ENCODE peak calls at places on chromosome 18, in four cellular contexts. A, F, J and Y are unnamed samples.

GRCh38 chr18:28050561-28050960 is 126.4 kb downstream of the CDH2 start:
- DNase-seq in J (no peak), A (no peak), F (no peak), Y (no peak)

GRCh38 chr18:5521000-5521399 is 22.8 kb downstream of the EPB41L3 start:
- DNase-seq in A (no peak), J (no peak), F (no peak), Y (no peak)

GRCh38 chr18:697012-697411 is 15.4 kb downstream of the ENOSF1 start:
- DNase-seq in F (no peak), A (no peak), J (no peak), Y (no peak)

GRCh38 chr18:3839481-3840075 is 389.6 kb downstream of the TGIF1 start:
- DNase-seq in J (no peak), F (peak; percentile 68), A (no peak), Y (peak; percentile 70)

GRCh38 chr18:4638680-4639079 is 183.6 kb upstream of the DLGAP1 start:
- DNase-seq in A (no peak), J (no peak), F (no peak), Y (no peak)

GRCh38 chr18:77181950-77182707 is 49.5 kb upstream of the MBP start:
- DNase-seq in J (no peak), F (no peak), A (no peak), Y (no peak)

GRCh38 chr18:68925268-68925667 is 127.4 kb downstream of the CCDC102B start:
- DNase-seq in J (no peak), A (no peak), F (peak; percentile 20), Y (peak; percentile 29)

GRCh38 chr18:26482567-26482966 is 65.8 kb downstream of the KCTD1 start:
- DNase-seq in J (no peak), A (no peak), F (peak; percentile 73), Y (peak; percentile 44)

GRCh38 chr18:43507842-43508481 is 230.7 kb upstream of the SYT4 start:
- DNase-seq in J (no peak), A (no peak), F (no peak), Y (no peak)